ENCODE peak calls at places on chromosomes 1 and 21, in eight cellular contexts. G, D, S, J, H, A, N and T are unnamed samples. For H3K27me3, the result is how much of the 10 kb centered on the place peaks cover.

GRCh38 chr1:171485375-171486047 is at the start of gene PRRC2C:
- DNase-seq in G (peak), N (peak), J (peak), H (peak), D (peak), S (peak), A (peak), T (peak)

GRCh38 chr1:205998457-205999241 is 4.5 kb downstream of the RAB7B start:
- DNase-seq in D (no peak), J (no peak), S (no peak), G (no peak), N (no peak), A (no peak), H (no peak), T (no peak)

GRCh38 chr21:31570824-31571425 is 88.6 kb upstream of the SOD1 start:
- DNase-seq in G (no peak), J (no peak), H (no peak), A (no peak), S (no peak), D (no peak), N (no peak), T (no peak)

GRCh38 chr1:218380125-218380977 is 35.2 kb downstream of the TGFB2 start:
- DNase-seq in G (no peak), N (no peak), H (no peak), J (no peak), D (peak), S (no peak), A (no peak), T (peak)

GRCh38 chr21:31873696-31874599 is 1.1 kb downstream of the HUNK start:
- DNase-seq in S (no peak), N (peak), J (peak), H (no peak), D (no peak), G (no peak), A (no peak), T (peak)

GRCh38 chr1:157409927-157410326 is 142.4 kb downstream of the FCRL5 start:
- DNase-seq in G (no peak), H (no peak), A (no peak), D (no peak), S (no peak), J (no peak), N (no peak), T (no peak)

GRCh38 chr1:246318622-246319021 is 188.5 kb downstream of the SMYD3 start:
- DNase-seq in A (no peak), D (no peak), N (no peak), J (no peak), G (no peak), S (no peak), H (no peak), T (no peak)

GRCh38 chr1:15048437-15048980 is 105.0 kb upstream of the TMEM51 start:
- DNase-seq in G (no peak), S (no peak), N (no peak), H (no peak), A (no peak), D (no peak), J (no peak), T (no peak)

DNA sequence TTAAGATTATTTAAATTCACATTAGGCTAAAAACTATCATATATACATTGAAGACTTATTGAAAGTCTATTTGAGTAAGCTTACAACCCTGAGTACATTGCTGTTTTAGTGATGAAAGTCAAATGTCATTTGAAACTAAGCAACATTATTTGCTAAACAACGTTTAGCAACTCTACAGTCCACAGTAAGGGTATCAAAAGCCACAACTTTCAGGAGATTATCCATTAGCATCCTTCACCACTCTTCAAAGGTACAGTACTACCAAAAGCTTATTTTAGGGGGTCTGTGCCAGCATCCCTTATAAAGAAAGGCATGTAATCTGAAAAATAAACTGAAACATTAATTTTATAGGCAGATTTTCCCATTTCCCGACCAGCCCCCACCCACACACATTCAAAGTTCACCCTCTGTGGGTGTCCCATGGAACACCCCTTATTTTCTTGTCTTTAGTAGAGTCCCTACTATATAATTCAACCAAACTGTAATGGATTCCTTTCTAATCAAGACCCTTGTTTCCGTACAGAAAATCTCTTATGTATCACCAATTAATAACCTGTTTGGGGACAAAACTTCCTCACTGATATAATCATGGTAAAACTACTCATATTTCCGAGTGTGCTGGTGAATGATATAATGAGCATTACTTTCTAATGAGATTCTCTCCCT is 11.0 kb downstream of the SFPQ start:
- DNase-seq in G (no peak), J (peak), D (no peak), H (no peak), N (no peak), S (no peak), A (no peak), T (no peak)
- TF ChIP-seq CTCF in G (no peak), J (peak), D (no peak), H (no peak), N (no peak), S (no peak), A (no peak), T (no peak)

DNA sequence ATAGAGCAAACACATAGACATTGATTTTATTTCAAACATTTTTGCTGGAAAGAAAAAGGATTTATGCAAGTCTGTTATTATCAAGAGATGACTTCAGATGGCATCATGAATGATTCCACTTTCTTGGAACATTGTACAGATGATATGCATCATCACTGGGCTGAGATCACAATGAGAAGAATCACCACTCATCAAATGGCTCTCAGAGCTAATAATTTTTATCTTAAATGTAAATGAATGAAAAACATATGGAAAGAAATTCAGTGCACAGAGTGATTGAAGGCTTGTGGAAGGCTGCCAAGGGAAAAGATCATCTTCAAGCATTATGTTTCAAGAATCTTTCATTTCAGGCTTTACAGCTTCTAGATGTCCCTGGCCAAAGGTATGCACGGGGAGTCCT is 955.7 kb downstream of the TTLL7 start:
- DNase-seq in J (no peak), N (no peak), G (no peak), H (no peak), S (no peak), D (no peak), A (no peak), T (no peak)
- H3K27ac ChIP-seq in J (no peak), N (no peak), G (no peak), H (no peak), S (no peak), D (no peak), A (no peak), T (no peak)

GRCh38 chr1:1899967-1900327 is 9.1 kb upstream of the GNB1 start:
- DNase-seq in D (no peak), H (no peak), S (no peak), J (no peak), A (no peak), G (no peak), N (no peak), T (no peak)
- H3K27me3 ChIP-seq in D (under half), H (under half), S (under half), J (under half), A (under half), G (under half), N (under half), T (under half)

GRCh38 chr1:62723841-62724240 is 35.7 kb upstream of the DOCK7 start:
- DNase-seq in D (no peak), N (no peak), A (no peak), J (no peak), S (no peak), H (no peak), G (no peak), T (no peak)
- TF ChIP-seq CTCF in D (no peak), N (no peak), A (no peak), J (no peak), S (no peak), H (no peak), G (no peak), T (no peak)

DNA sequence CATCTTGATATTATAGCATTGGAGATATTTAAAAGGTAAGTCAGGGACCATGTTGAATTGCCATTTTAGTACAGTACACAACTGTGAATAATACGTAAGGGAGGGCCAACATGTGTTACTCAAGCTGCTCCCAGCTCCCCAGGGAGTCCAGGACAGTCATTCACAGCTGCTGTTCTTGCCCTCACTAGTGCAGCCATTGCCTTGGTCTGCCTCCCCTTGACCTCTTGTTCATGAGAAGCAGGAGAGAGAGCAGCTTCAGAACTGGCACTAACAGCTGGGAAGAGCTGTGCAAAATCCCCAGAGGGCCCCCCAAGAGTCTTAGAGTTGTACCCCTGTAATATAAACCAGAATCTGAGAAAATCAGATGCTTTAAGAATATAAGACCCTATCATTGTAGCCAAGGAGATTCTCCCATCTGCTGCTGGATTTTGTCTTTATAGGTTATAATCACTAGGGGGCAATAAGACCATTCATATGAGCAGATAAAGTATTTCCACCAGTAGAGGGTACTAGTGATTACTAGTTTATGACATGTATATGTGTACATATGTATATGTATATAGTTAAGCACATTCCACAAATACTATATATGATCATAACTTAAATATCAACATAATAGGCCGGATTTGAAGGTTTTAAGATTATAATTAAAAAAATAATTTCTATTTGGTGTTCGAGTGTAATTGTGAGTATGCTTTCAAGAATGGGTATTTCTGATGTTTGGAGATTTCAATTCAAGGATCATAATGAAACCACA is 16.6 kb downstream of the TCEANC2 start:
- DNase-seq in S (no peak), H (no peak), A (no peak), D (no peak), N (no peak), J (peak), G (no peak), T (no peak)
- H3K27ac ChIP-seq in S (no peak), H (no peak), A (no peak), D (no peak), N (no peak), J (no peak), G (no peak), T (no peak)

GRCh38 chr1:4961935-4962645 is 307.7 kb downstream of the AJAP1 start:
- DNase-seq in N (no peak), S (no peak), J (no peak), D (no peak), H (no peak), G (no peak), A (no peak), T (no peak)
- H3K27me3 ChIP-seq in N (under half), S (under half), J (under half), D (under half), H (under half), G (under half), A (under half), T (under half)

GRCh38 chr1:55611123-55611522 is 396.0 kb upstream of the USP24 start:
- DNase-seq in S (no peak), H (no peak), N (no peak), J (no peak), A (no peak), G (no peak), D (no peak), T (no peak)
- TF ChIP-seq CTCF in S (no peak), H (no peak), N (no peak), J (no peak), A (no peak), G (no peak), D (no peak), T (no peak)